ENCODE peak calls at places on chromosomes 11 and 22, in four cellular contexts. F is K562, N is GM12878, W is H1. P is an unnamed sample.

GRCh38 chr11:93570759-93571413 is 27.7 kb upstream of the SMCO4 start:
- DNase-seq in N (no peak), F (no peak), W (no peak), P (no peak)

GRCh38 chr11:29260939-29261705 is 755.7 kb downstream of the KCNA4 start:
- DNase-seq in W (no peak), N (no peak), F (no peak), P (peak)

GRCh38 chr11:117239295-117239694 is 6.8 kb downstream of the RNF214 start:
- DNase-seq in F (no peak), W (no peak), N (no peak), P (no peak)

GRCh38 chr22:37657590-37658132 is 862 bp upstream of the PDXP start:
- DNase-seq in N (no peak), W (no peak), F (no peak), P (no peak)

GRCh38 chr11:1517117-1518005 is 30.8 kb upstream of the MOB2 start:
- DNase-seq in N (no peak), W (no peak), F (no peak), P (no peak)

GRCh38 chr22:50329236-50329635 is 2.4 kb upstream of the DENND6B start:
- DNase-seq in F (no peak), N (no peak), W (no peak), P (no peak)

GRCh38 chr11:79860336-79860735 is 419.5 kb upstream of the TENM4 start:
- DNase-seq in F (no peak), W (no peak), N (no peak), P (no peak)

GRCh38 chr22:19756288-19757128 is 4.1 kb upstream of the TBX1 start:
- DNase-seq in W (peak), F (peak), N (no peak), P (peak)

DNA sequence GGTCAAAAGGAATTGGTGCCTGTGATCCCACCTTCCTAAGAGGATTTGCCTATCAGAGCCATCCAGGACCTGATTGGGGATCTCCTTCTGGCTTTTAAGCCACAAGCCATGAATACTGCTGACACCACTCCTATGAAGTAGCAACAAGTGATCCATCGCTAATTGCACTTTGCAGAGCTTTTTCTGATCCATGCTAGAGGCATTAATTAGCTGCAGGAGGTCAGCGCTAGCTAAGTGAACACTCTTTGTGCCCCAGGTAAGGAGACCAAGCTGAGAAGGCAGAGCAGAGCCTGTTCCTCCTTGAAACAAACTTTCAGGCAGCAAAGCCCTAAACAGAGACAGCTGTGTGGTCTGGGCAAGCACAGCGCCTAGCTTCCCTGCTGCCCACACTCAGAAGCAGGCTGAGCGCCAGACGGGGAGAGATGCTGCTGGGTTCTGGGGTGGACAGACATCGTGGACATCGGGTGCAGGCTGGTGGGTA is 122.2 kb downstream of the ABTB2 start:
- DNase-seq in N (no peak), W (no peak), F (no peak), P (no peak)
- TF ChIP-seq POLR2AphosphoS5 in N (no peak), W (no peak), F (no peak), P (no peak)

GRCh38 chr11:64290352-64290751 is 750 bp upstream of the KCNK4 start:
- DNase-seq in N (no peak), W (no peak), F (no peak), P (no peak)
- TF ChIP-seq EGR1 in N (no peak), W (no peak), F (no peak), P (no peak)

GRCh38 chr22:41290262-41291221 is 4.6 kb upstream of the RANGAP1 start:
- DNase-seq in F (no peak), W (peak), N (no peak), P (no peak)
- TF ChIP-seq POLR2AphosphoS5 in F (no peak), W (no peak), N (no peak), P (no peak)

GRCh38 chr11:69654001-69654659 is 13.2 kb downstream of the CCND1 start:
- DNase-seq in F (no peak), N (no peak), W (no peak), P (no peak)

GRCh38 chr11:69654660-69655478 is 13.9 kb downstream of the CCND1 start:
- DNase-seq in W (peak), F (no peak), N (no peak), P (no peak)

GRCh38 chr11:69657456-69657910 is 16.5 kb downstream of the CCND1 start:
- DNase-seq in F (no peak), W (no peak), N (no peak), P (no peak)

GRCh38 chr11:69656536-69657455 is 15.8 kb downstream of the CCND1 start:
- DNase-seq in W (peak), N (no peak), F (no peak), P (no peak)

GRCh38 chr11:69655479-69656394 is 14.8 kb downstream of the CCND1 start:
- DNase-seq in N (no peak), F (no peak), W (peak), P (no peak)
- TF ChIP-seq EGR1 in N (no peak), F (no peak), W (no peak), P (no peak)

P was measured in HCT116.